ENCODE peak calls at places on chromosomes 3 and 15, in seven cellular contexts. D is posterior cingulate gyrus; G is progenitor cell of endocrine pancreas; X is HFFc6; C is stimulated activated CD8-positive, alpha-beta memory T cell treated with anti-CD3 and anti-CD28 coated beads, Interleukin-15, amount 100 ng/mL, for 24 hours; N is central memory CD4-positive, alpha-beta T cell; V is mucosa of gallbladder. W is an unnamed sample.
A peak's percentile ranks its signal among the peaks of the same experiment; 100 is the strongest.

GRCh38 chr3:62446337-62446940 is 73.1 kb upstream of the FEZF2 start:
- DNase-seq in D (no peak), G (no peak), X (no peak), C (no peak), N (no peak), V (no peak), W (no peak)

GRCh38 chr3:134201201-134202130 is 49.2 kb downstream of the RYK start:
- DNase-seq in D (no peak), G (no peak), X (peak; percentile 78), C (no peak), N (no peak), V (no peak), W (no peak)

GRCh38 chr3:73107788-73108187 is 46.3 kb downstream of the EBLN2 start:
- DNase-seq in D (no peak), G (no peak), X (no peak), C (no peak), N (no peak), V (no peak), W (no peak)

GRCh38 chr3:34534013-34534412 is 735.6 kb downstream of the PDCD6IP start:
- DNase-seq in D (no peak), G (no peak), X (no peak), C (no peak), N (no peak), V (no peak), W (no peak)

GRCh38 chr3:19013879-19014278 is 134.4 kb upstream of the KCNH8 start:
- DNase-seq in D (no peak), G (no peak), X (no peak), C (no peak), N (no peak), V (no peak), W (no peak)

GRCh38 chr15:100202309-100202943 is 139.3 kb downstream of the ADAMTS17 start:
- DNase-seq in D (no peak), G (no peak), X (no peak), C (no peak), N (no peak), V (no peak), W (peak; percentile 14)

GRCh38 chr3:33277193-33277882 is at the start of gene FBXL2:
- DNase-seq in D (peak; percentile 77), G (peak; percentile 87), X (peak; percentile 30), C (peak; percentile 13), N (no peak), V (peak; percentile 23), W (no peak)

GRCh38 chr3:110352841-110353595 is 718.6 kb upstream of the NECTIN3 start:
- DNase-seq in D (no peak), G (no peak), X (peak; percentile 8), C (no peak), N (no peak), V (no peak), W (no peak)

GRCh38 chr3:138937690-138938055 is 9.3 kb downstream of the FOXL2 start:
- DNase-seq in D (no peak), G (no peak), X (no peak), C (no peak), N (no peak), V (no peak), W (no peak)

GRCh38 chr3:139309880-139310279 is 33.9 kb upstream of the MRPS22 start:
- DNase-seq in D (no peak), G (no peak), X (peak; percentile 74), C (no peak), N (no peak), V (no peak), W (no peak)

GRCh38 chr15:86076468-86076867 is 3.2 kb upstream of the AGBL1 start:
- DNase-seq in D (no peak), G (no peak), X (no peak), C (no peak), N (no peak), V (no peak), W (no peak)

GRCh38 chr3:139524841-139525538 is 14.6 kb downstream of the RBP1 start:
- DNase-seq in D (no peak), G (no peak), X (no peak), C (no peak), N (no peak), V (peak; percentile 7), W (no peak)

GRCh38 chr15:74364936-74365618 is 2.4 kb downstream of the CYP11A1 start:
- DNase-seq in D (no peak), G (no peak), X (no peak), C (no peak), N (no peak), V (no peak), W (no peak)

GRCh38 chr3:114454592-114455251 is 160.9 kb downstream of the TIGIT start:
- DNase-seq in D (no peak), G (no peak), X (no peak), C (no peak), N (no peak), V (no peak), W (no peak)

GRCh38 chr3:62415312-62415791 is 42.0 kb upstream of the FEZF2 start:
- DNase-seq in D (no peak), G (no peak), X (no peak), C (no peak), N (no peak), V (no peak), W (no peak)

GRCh38 chr3:108441081-108441507 is 69.3 kb downstream of the MYH15 start:
- DNase-seq in D (no peak), G (no peak), X (no peak), C (no peak), N (no peak), V (no peak), W (no peak)

GRCh38 chr15:33064878-33065277 is 129.6 kb downstream of the FMN1 start:
- DNase-seq in D (no peak), G (no peak), X (peak; percentile 48), C (no peak), N (no peak), V (no peak), W (no peak)

GRCh38 chr15:66935688-66936087 is 129.7 kb upstream of the SMAD3 start:
- DNase-seq in D (no peak), G (no peak), X (no peak), C (no peak), N (no peak), V (no peak), W (no peak)

GRCh38 chr3:123660900-123661299 is 76.0 kb upstream of the HACD2 start:
- DNase-seq in D (peak; percentile 75), G (no peak), X (peak; percentile 90), C (no peak), N (no peak), V (peak; percentile 91), W (peak; percentile 46)

GRCh38 chr3:106086636-106087035 is 217.8 kb upstream of the CBLB start:
- DNase-seq in D (no peak), G (no peak), X (no peak), C (no peak), N (no peak), V (no peak), W (no peak)

GRCh38 chr15:48855501-48856440 is 22.2 kb upstream of the EID1 start:
- DNase-seq in D (no peak), G (no peak), X (peak; percentile 61), C (no peak), N (no peak), V (peak; percentile 34), W (no peak)

GRCh38 chr15:79680721-79681120 is 216.1 kb downstream of the MTHFS start:
- DNase-seq in D (no peak), G (no peak), X (peak; percentile 68), C (no peak), N (no peak), V (no peak), W (no peak)

GRCh38 chr3:169493512-169494141 is 169.9 kb downstream of the MECOM start:
- DNase-seq in D (no peak), G (no peak), X (no peak), C (no peak), N (no peak), V (no peak), W (no peak)

GRCh38 chr3:46070458-46071136 is 43.3 kb upstream of the XCR1 start:
- DNase-seq in D (no peak), G (no peak), X (no peak), C (no peak), N (peak; percentile 55), V (no peak), W (no peak)

W was measured in LNCaP clone FGC.